ENCODE peak calls at places on chromosomes 5 and 9, in five cellular contexts. T, U, J, G and I are unnamed samples.

GRCh38 chr9:114055061-114055460 is 23.0 kb downstream of the AMBP start:
- DNase-seq in T (no peak), U (no peak), J (peak; percentile 45), G (no peak), I (no peak)

GRCh38 chr9:128077847-128078503 is 9.9 kb downstream of the SLC25A25 start:
- DNase-seq in T (no peak), U (no peak), J (no peak), G (no peak), I (no peak)

GRCh38 chr5:175378444-175379028 is 65.4 kb downstream of the DRD1 start:
- DNase-seq in G (no peak), U (no peak), T (no peak), J (no peak), I (no peak)

GRCh38 chr9:36118706-36119105 is 17.8 kb upstream of the GLIPR2 start:
- DNase-seq in G (no peak), J (peak; percentile 80), T (no peak), U (no peak), I (no peak)

GRCh38 chr5:140251527-140251973 is 51.4 kb downstream of the PFDN1 start:
- DNase-seq in U (no peak), G (no peak), J (no peak), T (no peak), I (no peak)

GRCh38 chr5:147472669-147473131 is 37.2 kb downstream of the DPYSL3 start:
- DNase-seq in J (no peak), G (no peak), U (no peak), T (no peak), I (no peak)

GRCh38 chr9:31776471-31776870 is 608.0 kb upstream of the ACO1 start:
- DNase-seq in J (no peak), U (no peak), T (no peak), G (no peak), I (no peak)

GRCh38 chr9:73775757-73776156 is 624.1 kb downstream of the ANXA1 start:
- DNase-seq in G (no peak), J (no peak), T (no peak), U (no peak), I (no peak)

GRCh38 chr5:85500869-85501268 is 1116.2 kb upstream of the EDIL3 start:
- DNase-seq in U (no peak), G (no peak), T (peak; percentile 16), J (no peak), I (no peak)

GRCh38 chr9:124260769-124261603 is 3.2 kb downstream of the NEK6 start:
- DNase-seq in U (no peak), T (no peak), J (no peak), G (peak; percentile 77), I (no peak)

GRCh38 chr5:143376911-143377838 is 26.3 kb downstream of the NR3C1 start:
- DNase-seq in J (no peak), G (peak; percentile 62), U (no peak), T (no peak), I (no peak)

GRCh38 chr5:156838966-156839365 is 11.1 kb upstream of the PPP1R2B start:
- DNase-seq in J (no peak), U (no peak), T (no peak), G (no peak), I (no peak)

GRCh38 chr5:28862860-28863196 is 1824.4 kb upstream of the CDH9 start:
- DNase-seq in T (no peak), J (no peak), U (no peak), G (no peak), I (no peak)

GRCh38 chr9:18825775-18826174 is 207.2 kb downstream of the SAXO1 start:
- DNase-seq in J (no peak), U (no peak), G (no peak), T (no peak), I (no peak)

GRCh38 chr9:124894741-124895170 is 32.8 kb downstream of the ARPC5L start:
- DNase-seq in U (no peak), J (no peak), T (peak; percentile 55), G (no peak), I (no peak)

GRCh38 chr9:134123764-134124128 is 12.1 kb upstream of the WDR5 start:
- DNase-seq in U (no peak), G (no peak), J (no peak), T (no peak), I (no peak)

GRCh38 chr5:85951707-85952210 is 666.0 kb upstream of the COX7C start:
- DNase-seq in U (no peak), J (no peak), G (no peak), T (no peak), I (no peak)

GRCh38 chr5:5542654-5543053 is 120.2 kb downstream of the ICE1 start:
- DNase-seq in U (no peak), T (no peak), J (no peak), G (no peak), I (no peak)

GRCh38 chr5:163696270-163696887 is 191.0 kb downstream of the MAT2B start:
- DNase-seq in U (peak; percentile 6), T (peak; percentile 86), J (no peak), G (peak; percentile 52), I (peak; percentile 5)

GRCh38 chr5:131973981-131974380 is 28.5 kb upstream of the MEIKIN start:
- DNase-seq in U (no peak), J (no peak), T (no peak), G (no peak), I (no peak)

GRCh38 chr9:17082343-17082742 is 52.5 kb upstream of the CNTLN start:
- DNase-seq in T (peak; percentile 68), G (no peak), U (no peak), J (no peak), I (no peak)

GRCh38 chr5:131417240-131417869 is 153.5 kb downstream of the CDC42SE2 start:
- DNase-seq in U (peak; percentile 49), G (peak; percentile 94), T (peak; percentile 85), J (peak; percentile 84), I (peak; percentile 78)

GRCh38 chr5:39270172-39270848 is 50.9 kb upstream of the FYB1 start:
- DNase-seq in J (no peak), T (no peak), U (no peak), G (no peak), I (no peak)

GRCh38 chr9:3329361-3329760 is 196.4 kb downstream of the RFX3 start:
- DNase-seq in J (no peak), G (no peak), U (no peak), T (no peak), I (no peak)

GRCh38 chr9:69283003-69283402 is 42.0 kb upstream of the ENTREP1 start:
- DNase-seq in G (no peak), T (peak; percentile 88), U (no peak), J (no peak), I (no peak)

GRCh38 chr5:54081415-54081814 is 229.0 kb downstream of the ARL15 start:
- DNase-seq in U (no peak), J (no peak), T (no peak), G (no peak), I (no peak)

GRCh38 chr5:181190711-181191525 is 14.1 kb downstream of the TRIM7 start:
- DNase-seq in U (peak; percentile 40), G (peak; percentile 69), T (peak; percentile 80), J (no peak), I (peak; percentile 36)

GRCh38 chr5:138696501-138696900 is 56.7 kb upstream of the CTNNA1 start:
- DNase-seq in G (no peak), J (no peak), U (no peak), T (no peak), I (no peak)

GRCh38 chr5:74332654-74333053 is 307.9 kb downstream of the ENC1 start:
- DNase-seq in T (no peak), G (no peak), U (no peak), J (no peak), I (no peak)

GRCh38 chr9:69044226-69045219 is 9.0 kb downstream of the FXN start:
- DNase-seq in T (peak; percentile 26), G (no peak), J (no peak), U (no peak), I (peak; percentile 30)

GRCh38 chr9:77648458-77649108 is 461 bp upstream of the GNA14 start:
- DNase-seq in T (peak; percentile 34), U (peak; percentile 63), G (peak; percentile 59), J (peak; percentile 82), I (peak; percentile 60)

DNA sequence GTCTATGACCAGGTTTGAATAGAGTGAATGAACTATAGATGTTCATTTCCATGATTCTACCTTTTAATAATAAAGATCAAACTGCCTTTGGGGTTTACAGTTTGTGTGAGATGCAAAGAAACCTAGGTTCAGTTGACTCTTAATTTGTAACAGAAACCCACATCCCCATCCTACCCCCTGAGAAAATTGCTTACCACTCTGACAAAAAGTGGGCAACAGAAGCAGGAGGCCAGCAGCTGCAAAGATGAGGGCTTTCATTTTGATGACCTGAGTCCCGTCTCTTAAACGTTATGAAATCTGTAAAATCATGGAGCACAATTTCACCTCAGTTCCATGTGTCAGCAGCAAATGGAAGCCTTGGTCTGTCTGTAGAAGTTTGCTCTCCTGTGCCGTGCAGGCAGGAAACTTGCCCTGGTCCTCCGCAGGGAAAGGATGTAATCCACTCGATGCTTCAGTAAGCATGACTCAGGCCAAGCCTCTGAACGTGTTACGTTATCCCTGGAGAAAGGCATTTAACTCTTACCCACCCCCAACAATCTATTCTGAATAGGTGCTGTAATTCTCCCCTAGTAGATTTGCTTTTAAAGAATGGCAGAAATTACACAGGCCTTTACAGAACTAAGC is at the start of gene F2RL2:
- DNase-seq in G (no peak), T (peak; percentile 76), U (peak; percentile 15), J (no peak), I (no peak)
- H3K4me1 ChIP-seq in G (no peaks in the 10 kb centered on the region), T (peaks cover 30% of the 10 kb centered on the region), U (no peaks in the 10 kb centered on the region), J (no peaks in the 10 kb centered on the region), I (no peaks in the 10 kb centered on the region)

GRCh38 chr5:56837956-56838355 is 22.6 kb downstream of the MAP3K1 start:
- DNase-seq in U (no peak), T (no peak), J (no peak), G (no peak), I (no peak)
- H3K4me1 ChIP-seq in U (peaks cover 76% of the 10 kb centered on the region), T (peaks cover 16% of the 10 kb centered on the region), J (peaks cover 27% of the 10 kb centered on the region), G (peaks cover 5% of the 10 kb centered on the region), I (peaks cover 96% of the 10 kb centered on the region)

DNA sequence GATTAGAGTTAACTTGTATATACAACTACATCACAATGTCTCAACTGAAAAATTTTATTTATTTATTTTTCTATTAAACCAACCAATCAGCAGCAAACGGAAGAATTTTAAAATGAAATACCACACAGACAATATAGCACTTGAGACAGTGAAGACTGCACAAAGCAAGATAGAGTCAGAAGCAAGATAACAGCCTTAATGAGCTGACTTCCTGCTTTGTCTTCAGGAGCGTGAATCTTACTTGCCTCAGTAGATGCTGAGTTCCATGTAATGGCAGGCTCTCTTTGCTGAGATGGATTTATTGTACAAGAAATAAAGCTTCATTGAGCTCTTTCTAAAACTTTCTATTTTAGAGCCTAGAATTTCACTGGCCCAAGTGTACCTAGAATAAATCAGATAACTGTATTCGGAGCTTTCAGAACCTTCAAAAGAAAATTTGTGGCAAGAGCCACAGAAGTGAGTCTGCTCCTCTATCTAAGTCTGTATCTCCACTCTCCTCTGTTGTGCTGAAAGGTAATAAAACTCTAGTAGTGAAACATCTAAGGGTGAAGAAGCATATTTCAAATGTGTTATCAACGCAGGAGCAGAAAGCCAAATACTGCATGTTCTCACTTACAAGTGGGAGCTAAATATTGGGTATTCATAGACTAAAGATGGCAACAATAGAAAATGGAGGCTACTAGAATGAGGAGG is 83.3 kb upstream of the ANKRD55 start:
- DNase-seq in G (no peak), U (no peak), J (no peak), T (no peak), I (no peak)
- H3K4me1 ChIP-seq in G (peaks cover under 1% of the 10 kb centered on the region), U (peaks cover 15% of the 10 kb centered on the region), J (peaks cover 4% of the 10 kb centered on the region), T (no peaks in the 10 kb centered on the region), I (peaks cover 14% of the 10 kb centered on the region)

GRCh38 chr9:133054966-133055365 is 6.8 kb upstream of the CEL start:
- DNase-seq in T (no peak), G (no peak), J (no peak), U (peak; percentile 84), I (peak; percentile 82)
- H3K4me1 ChIP-seq in T (peaks cover 7% of the 10 kb centered on the region), G (peaks cover 7% of the 10 kb centered on the region), J (no peaks in the 10 kb centered on the region), U (peaks cover 30% of the 10 kb centered on the region), I (peaks cover 8% of the 10 kb centered on the region)